ENCODE peak calls at places on chromosomes 11 and 22, in eight cellular contexts. Q is SK-N-SH, V is fibroblast of mammary gland, O is Calu3, B is B cell, N is adrenal gland, D is cardiac fibroblast, G is heart right ventricle. R is an unnamed sample.
A peak's percentile ranks its signal among the peaks of the same experiment; 100 is the strongest.

GRCh38 chr22:40153186-40153585 is 24.5 kb upstream of the TNRC6B start:
- DNase-seq in Q (no peak), V (no peak), O (no peak), B (no peak), N (no peak), D (no peak), G (no peak), R (no peak)

GRCh38 chr22:31286360-31287255 is 5.7 kb downstream of the PIK3IP1 start:
- DNase-seq in Q (no peak), V (no peak), O (no peak), B (no peak), N (no peak), D (no peak), G (no peak), R (no peak)

GRCh38 chr11:94674005-94674491 is 94.1 kb upstream of the AMOTL1 start:
- DNase-seq in Q (no peak), V (no peak), O (no peak), B (no peak), N (no peak), D (no peak), G (no peak), R (no peak)

GRCh38 chr11:33195391-33196190 is 34.3 kb upstream of the CSTF3 start:
- DNase-seq in Q (no peak), V (peak; percentile 19), O (no peak), B (no peak), N (no peak), D (peak; percentile 26), G (no peak), R (no peak)

GRCh38 chr11:11028017-11028692 is 170.3 kb upstream of the ZBED5 start:
- DNase-seq in Q (peak; percentile 27), V (peak; percentile 67), O (peak; percentile 87), B (peak; percentile 39), N (peak; percentile 67), D (peak; percentile 64), G (peak; percentile 58), R (peak; percentile 84)

GRCh38 chr11:104713366-104713765 is 184.9 kb downstream of the CASP12 start:
- DNase-seq in Q (no peak), V (peak; percentile 46), O (no peak), B (no peak), N (no peak), D (peak; percentile 27), G (no peak), R (no peak)

GRCh38 chr11:20000393-20001134 is 159.7 kb downstream of the DBX1 start:
- DNase-seq in Q (no peak), V (no peak), O (peak; percentile 38), B (no peak), N (no peak), D (no peak), G (peak; percentile 29), R (no peak)

GRCh38 chr11:32016111-32016510 is 74.8 kb upstream of the RCN1 start:
- DNase-seq in Q (no peak), V (no peak), O (no peak), B (no peak), N (no peak), D (no peak), G (no peak), R (no peak)

GRCh38 chr11:113984781-113985180 is 9.9 kb downstream of the HTR3A start:
- DNase-seq in Q (no peak), V (no peak), O (no peak), B (no peak), N (no peak), D (no peak), G (no peak), R (no peak)

GRCh38 chr11:78474451-78474850 is 56.8 kb upstream of the GAB2 start:
- DNase-seq in Q (no peak), V (no peak), O (no peak), B (no peak), N (no peak), D (no peak), G (no peak), R (no peak)

GRCh38 chr11:27381238-27381666 is 18.2 kb upstream of the CCDC34 start:
- DNase-seq in Q (no peak), V (no peak), O (no peak), B (no peak), N (no peak), D (no peak), G (no peak), R (no peak)

GRCh38 chr11:15451713-15452112 is 337.0 kb downstream of the INSC start:
- DNase-seq in Q (no peak), V (no peak), O (no peak), B (no peak), N (no peak), D (no peak), G (no peak), R (no peak)

GRCh38 chr11:44275961-44276550 is 33.9 kb downstream of the ALX4 start:
- DNase-seq in Q (no peak), V (no peak), O (no peak), B (no peak), N (no peak), D (no peak), G (no peak), R (no peak)
- TF ChIP-seq CTCF in Q (no peak), V (no peak), O (no peak), B (no peak), N (no peak), D (no peak), G (no peak), R (no peak)

GRCh38 chr11:110468095-110468494 is 38.3 kb downstream of the FDX1 start:
- DNase-seq in Q (no peak), V (no peak), O (no peak), B (no peak), N (no peak), D (no peak), G (no peak), R (no peak)

GRCh38 chr11:110469101-110469500 is 39.4 kb downstream of the FDX1 start:
- DNase-seq in Q (no peak), V (no peak), O (no peak), B (no peak), N (no peak), D (peak; percentile 42), G (no peak), R (no peak)

GRCh38 chr11:110467556-110467955 is 37.8 kb downstream of the FDX1 start:
- DNase-seq in Q (no peak), V (no peak), O (no peak), B (no peak), N (no peak), D (no peak), G (no peak), R (no peak)

DNA sequence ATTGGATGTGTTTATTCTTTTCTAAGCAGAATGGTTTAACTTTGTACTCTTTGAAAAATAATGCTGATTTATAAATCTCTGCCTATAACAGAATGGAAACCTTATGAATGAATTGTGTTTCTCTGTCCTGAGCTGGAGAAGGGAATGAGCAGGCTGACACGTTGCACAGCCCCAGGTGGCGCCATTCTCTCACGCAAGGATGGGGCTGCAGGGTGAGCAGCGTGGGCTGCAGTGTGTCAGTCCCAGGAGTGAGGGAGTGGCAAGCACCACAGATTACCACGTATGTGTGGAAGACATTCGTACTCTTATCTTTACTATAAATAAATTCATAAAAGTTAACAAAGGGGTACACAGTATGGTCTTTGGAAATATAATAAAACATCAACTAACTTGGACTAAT is 33.4 kb downstream of the FDX1 start:
- DNase-seq in Q (peak; percentile 49), V (peak; percentile 64), O (peak; percentile 21), B (no peak), N (no peak), D (peak; percentile 75), G (peak; percentile 14), R (peak; percentile 64)
- TF ChIP-seq CTCF in Q (peak; percentile 69), V (peak; percentile 57), O (no peak), B (peak; percentile 46), N (no peak), D (peak; percentile 68), G (peak; percentile 50), R (peak; percentile 17)

GRCh38 chr11:68903288-68903630 is 373 bp downstream of the MRPL21 start:
- DNase-seq in Q (no peak), V (no peak), O (no peak), B (no peak), N (no peak), D (peak; percentile 6), G (no peak), R (no peak)
- TF ChIP-seq CTCF in Q (no peak), V (no peak), O (no peak), B (no peak), N (no peak), D (no peak), G (no peak), R (no peak)

GRCh38 chr11:90392692-90393091 is 169.8 kb upstream of the CHORDC1 start:
- DNase-seq in Q (no peak), V (no peak), O (no peak), B (no peak), N (no peak), D (no peak), G (no peak), R (no peak)
- TF ChIP-seq CTCF in Q (peak; percentile 22), V (no peak), O (no peak), B (no peak), N (no peak), D (no peak), G (no peak), R (peak; percentile 39)

DNA sequence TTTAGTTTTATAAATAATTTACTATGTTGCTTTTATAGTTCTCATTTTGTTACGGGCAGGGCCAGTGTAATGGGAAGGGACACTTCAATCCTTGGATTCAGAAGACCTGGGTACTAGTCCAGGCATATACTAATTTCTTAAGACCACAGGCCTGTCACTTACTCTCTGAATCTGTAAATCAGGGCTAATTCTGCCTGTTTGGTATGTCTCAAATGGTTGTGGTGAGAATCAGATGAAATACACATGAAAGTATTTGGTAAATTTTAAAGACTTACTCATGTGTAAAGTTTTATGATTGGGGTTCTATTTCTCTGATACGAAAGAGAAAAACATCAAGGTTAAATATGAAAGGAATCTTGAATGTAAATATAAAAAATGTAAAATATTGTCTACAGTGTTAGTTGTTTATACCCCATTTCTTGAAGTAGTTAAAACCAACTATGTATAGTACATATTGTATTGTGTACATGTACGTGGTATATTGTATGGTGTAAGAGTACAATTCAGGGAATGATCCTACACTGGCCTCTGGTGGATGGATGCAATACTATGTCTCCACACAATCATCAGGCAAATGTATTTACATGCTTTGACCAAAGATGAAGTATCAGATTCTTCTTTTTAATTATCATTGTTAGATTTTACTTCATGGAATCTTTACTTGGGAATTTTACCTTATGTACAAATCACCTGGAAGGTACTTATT is 24.5 kb upstream of the RAG2 start:
- DNase-seq in Q (peak; percentile 32), V (peak; percentile 21), O (peak; percentile 6), B (no peak), N (no peak), D (peak; percentile 36), G (no peak), R (no peak)
- TF ChIP-seq CTCF in Q (peak; percentile 83), V (peak; percentile 35), O (no peak), B (no peak), N (no peak), D (peak; percentile 33), G (peak; percentile 57), R (no peak)

GRCh38 chr11:66886671-66887221 is 29.9 kb downstream of the LRFN4 start:
- DNase-seq in Q (no peak), V (peak; percentile 75), O (no peak), B (no peak), N (no peak), D (peak; percentile 86), G (peak; percentile 17), R (no peak)
- TF ChIP-seq CTCF in Q (no peak), V (no peak), O (no peak), B (no peak), N (no peak), D (no peak), G (no peak), R (no peak)